ENCODE peak calls at places on chromosomes 1 and 21, in four cellular contexts. One of them, this sample, is unnamed.

GRCh38 chr1:9275567-9276034 is 17.1 kb upstream of the SPSB1 start:
- DNase-seq in HepG2: peak
- DNase-seq in WTC11: no peak
- DNase-seq in K562: peak
- DNase-seq in this sample: no peak

GRCh38 chr1:109620396-109620817 is 770 bp downstream of the AMPD2 start:
- DNase-seq in HepG2: no peak
- DNase-seq in K562: peak
- DNase-seq in WTC11: no peak
- DNase-seq in this sample: peak

GRCh38 chr1:231691618-231692259 is 65.1 kb downstream of the DISC1 start:
- DNase-seq in K562: peak
- DNase-seq in HepG2: peak
- DNase-seq in WTC11: peak
- DNase-seq in this sample: peak

GRCh38 chr1:154758346-154758745 is 111.7 kb downstream of the KCNN3 start:
- DNase-seq in HepG2: no peak
- DNase-seq in WTC11: no peak
- DNase-seq in K562: no peak
- DNase-seq in this sample: no peak

GRCh38 chr1:94787676-94788075 is 32.5 kb upstream of the SLC44A3 start:
- DNase-seq in HepG2: no peak
- DNase-seq in WTC11: no peak
- DNase-seq in K562: no peak
- DNase-seq in this sample: no peak

GRCh38 chr1:100671604-100672003 is 47.9 kb upstream of the VCAM1 start:
- DNase-seq in WTC11: no peak
- DNase-seq in HepG2: no peak
- DNase-seq in K562: no peak
- DNase-seq in this sample: no peak

GRCh38 chr1:5575396-5576110 is 416.7 kb downstream of the NPHP4 start:
- DNase-seq in WTC11: no peak
- DNase-seq in HepG2: no peak
- DNase-seq in K562: no peak
- DNase-seq in this sample: no peak

GRCh38 chr1:54254055-54254454 is 54.1 kb downstream of the MRPL37 start:
- DNase-seq in WTC11: no peak
- DNase-seq in K562: no peak
- DNase-seq in HepG2: no peak
- DNase-seq in this sample: no peak

GRCh38 chr1:200129480-200129879 is 102.0 kb downstream of the NR5A2 start:
- DNase-seq in K562: no peak
- DNase-seq in HepG2: no peak
- DNase-seq in WTC11: no peak
- DNase-seq in this sample: no peak
- TF ChIP-seq ELF4 in K562: no peak
- TF ChIP-seq ELF4 in HepG2: no peak
- TF ChIP-seq ELF4 in WTC11: no peak
- TF ChIP-seq ELF4 in this sample: no peak

GRCh38 chr1:156862602-156863599 is 2.2 kb downstream of the NTRK1 start:
- DNase-seq in HepG2: no peak
- DNase-seq in K562: peak
- DNase-seq in WTC11: no peak
- DNase-seq in this sample: no peak

GRCh38 chr1:156860113-156860638 is 489 bp upstream of the NTRK1 start:
- DNase-seq in K562: peak
- DNase-seq in WTC11: peak
- DNase-seq in HepG2: no peak
- DNase-seq in this sample: peak

GRCh38 chr1:156859523-156860112 is 701 bp upstream of the INSRR start:
- DNase-seq in WTC11: no peak
- DNase-seq in K562: no peak
- DNase-seq in HepG2: no peak
- DNase-seq in this sample: no peak

GRCh38 chr1:156858959-156859522 is at the start of gene INSRR:
- DNase-seq in WTC11: no peak
- DNase-seq in K562: peak
- DNase-seq in HepG2: no peak
- DNase-seq in this sample: no peak

GRCh38 chr1:156860639-156861423 is at the start of gene NTRK1:
- DNase-seq in K562: peak
- DNase-seq in HepG2: no peak
- DNase-seq in WTC11: peak
- DNase-seq in this sample: peak
- TF ChIP-seq ELF4 in K562: no peak
- TF ChIP-seq ELF4 in HepG2: no peak
- TF ChIP-seq ELF4 in WTC11: peak
- TF ChIP-seq ELF4 in this sample: no peak

GRCh38 chr21:32143222-32143939 is 135.5 kb downstream of the MIS18A start:
- DNase-seq in K562: no peak
- DNase-seq in WTC11: peak
- DNase-seq in HepG2: no peak
- DNase-seq in this sample: no peak
- TF ChIP-seq ELF4 in K562: no peak
- TF ChIP-seq ELF4 in WTC11: no peak
- TF ChIP-seq ELF4 in HepG2: no peak
- TF ChIP-seq ELF4 in this sample: no peak

GRCh38 chr1:106555571-106555970 is 500.9 kb upstream of the PRMT6 start:
- DNase-seq in K562: no peak
- DNase-seq in HepG2: no peak
- DNase-seq in WTC11: no peak
- DNase-seq in this sample: no peak
- TF ChIP-seq ELF4 in K562: no peak
- TF ChIP-seq ELF4 in HepG2: no peak
- TF ChIP-seq ELF4 in WTC11: no peak
- TF ChIP-seq ELF4 in this sample: no peak

DNA sequence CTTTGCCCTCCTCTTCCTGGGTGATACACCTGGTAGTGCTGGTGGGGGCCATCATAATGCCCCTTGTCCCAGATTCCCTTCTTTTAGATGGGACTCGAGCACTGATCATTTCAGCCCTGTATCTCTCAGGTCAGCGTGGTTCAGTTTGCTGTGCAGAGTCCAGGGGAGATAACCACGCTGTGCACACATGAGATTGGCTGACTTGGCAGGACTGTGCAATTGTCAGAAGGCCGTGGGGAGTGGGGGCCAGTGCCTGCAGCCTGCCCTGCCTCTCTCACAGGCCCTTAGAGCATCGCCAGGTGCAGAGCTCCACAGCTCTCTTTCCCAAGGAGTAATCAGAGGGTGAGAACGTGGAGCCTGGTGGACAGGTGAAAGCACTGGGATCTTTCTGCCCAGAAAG is 15.2 kb downstream of the EPHX1 start:
- DNase-seq in HepG2: peak
- DNase-seq in K562: no peak
- DNase-seq in WTC11: no peak
- DNase-seq in this sample: no peak
- TF ChIP-seq ELF4 in HepG2: no peak
- TF ChIP-seq ELF4 in K562: no peak
- TF ChIP-seq ELF4 in WTC11: no peak
- TF ChIP-seq ELF4 in this sample: no peak

GRCh38 chr1:43786201-43786958 is 79.0 kb downstream of the ST3GAL3 start:
- DNase-seq in HepG2: no peak
- DNase-seq in K562: no peak
- DNase-seq in WTC11: no peak
- DNase-seq in this sample: no peak
- TF ChIP-seq ELF4 in HepG2: no peak
- TF ChIP-seq ELF4 in K562: no peak
- TF ChIP-seq ELF4 in WTC11: no peak
- TF ChIP-seq ELF4 in this sample: no peak

DNA sequence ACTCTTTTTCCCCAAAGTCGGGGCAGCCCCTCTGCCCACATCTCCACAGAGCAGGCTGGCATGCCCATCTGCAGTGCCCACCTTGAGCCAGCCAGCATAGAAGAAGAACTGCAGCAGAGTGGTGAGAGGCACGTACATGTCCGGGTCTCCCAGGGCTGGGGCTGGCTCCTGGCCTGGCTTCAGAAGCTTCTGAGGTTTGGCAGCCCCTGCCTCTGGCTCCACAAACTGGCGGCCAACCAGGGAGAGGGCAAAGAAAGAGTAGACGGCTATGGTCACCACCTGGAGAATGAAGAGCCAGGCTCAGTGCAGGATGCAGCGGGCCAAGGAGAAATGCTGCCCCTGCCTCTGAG is 3.0 kb downstream of the BEST4 start:
- DNase-seq in HepG2: no peak
- DNase-seq in K562: no peak
- DNase-seq in WTC11: no peak
- DNase-seq in this sample: no peak
- TF ChIP-seq ELF4 in HepG2: no peak
- TF ChIP-seq ELF4 in K562: no peak
- TF ChIP-seq ELF4 in WTC11: no peak
- TF ChIP-seq ELF4 in this sample: no peak

This sample was measured in HEK293T.